ENCODE peak calls at places on chromosomes 7 and 10, in ten cellular contexts. A is left ventricle myocardium inferior; C is neural crest cell; D is CD8-positive, alpha-beta T cell; S is AG08396; X is non-pigmented ciliary epithelial cell; N is NCI-H1105 treated with DMSO at 0.1 percent for 48 hours; W is NCI-H345; I is NCI-H1436; E is small intestine. O is an unnamed sample.

GRCh38 chr7:27147211-27148030 is at the start of gene HOXA6:
- DNase-seq in A (no peak), C (no peak), D (no peak), S (peak), X (no peak), N (peak), W (no peak), I (peak), E (peak), O (no peak)

GRCh38 chr10:118045842-118046490 is 775 bp downstream of the RAB11FIP2 start:
- DNase-seq in A (no peak), C (no peak), D (peak), S (peak), X (no peak), N (peak), W (peak), I (no peak), E (peak), O (no peak)

GRCh38 chr7:138116156-138116555 is 39.9 kb downstream of the AKR1D1 start:
- DNase-seq in A (no peak), C (no peak), D (no peak), S (peak), X (peak), N (no peak), W (no peak), I (no peak), E (no peak), O (no peak)

GRCh38 chr7:126803060-126803665 is 449.6 kb downstream of the GRM8 start:
- DNase-seq in A (no peak), C (peak), D (no peak), S (peak), X (peak), N (peak), W (peak), I (peak), E (peak), O (peak)

GRCh38 chr7:68420342-68420750 is 1177.9 kb upstream of the AUTS2 start:
- DNase-seq in A (peak), C (no peak), D (no peak), S (no peak), X (no peak), N (no peak), W (no peak), I (no peak), E (no peak), O (no peak)

GRCh38 chr7:1537631-1538412 is 7.3 kb downstream of the MAFK start:
- DNase-seq in A (peak), C (peak), D (no peak), S (peak), X (peak), N (peak), W (no peak), I (no peak), E (no peak), O (peak)

GRCh38 chr7:21358640-21359039 is 69.2 kb upstream of the SP4 start:
- DNase-seq in A (no peak), C (no peak), D (no peak), S (no peak), X (no peak), N (no peak), W (no peak), I (no peak), E (no peak), O (no peak)

GRCh38 chr7:12921751-12922345 is 234.4 kb downstream of the ARL4A start:
- DNase-seq in A (no peak), C (no peak), D (no peak), S (no peak), X (no peak), N (no peak), W (no peak), I (no peak), E (peak), O (no peak)

GRCh38 chr10:85873063-85873462 is 493.5 kb downstream of the GRID1 start:
- DNase-seq in A (no peak), C (no peak), D (no peak), S (no peak), X (no peak), N (no peak), W (no peak), I (no peak), E (no peak), O (no peak)

GRCh38 chr10:110379831-110380230 is 75.1 kb upstream of the SMNDC1 start:
- DNase-seq in A (no peak), C (no peak), D (no peak), S (no peak), X (no peak), N (no peak), W (no peak), I (no peak), E (no peak), O (peak)

GRCh38 chr10:26213157-26213780 is 3.3 kb upstream of the GAD2 start:
- DNase-seq in A (no peak), C (no peak), D (no peak), S (no peak), X (no peak), N (no peak), W (no peak), I (no peak), E (no peak), O (no peak)

GRCh38 chr7:461453-462172 is 58.0 kb downstream of the PDGFA start:
- DNase-seq in A (no peak), C (no peak), D (no peak), S (no peak), X (no peak), N (no peak), W (no peak), I (no peak), E (no peak), O (no peak)

GRCh38 chr10:129963831-129964501 is at the start of gene EBF3:
- DNase-seq in A (peak), C (peak), D (peak), S (peak), X (no peak), N (peak), W (peak), I (peak), E (peak), O (no peak)

GRCh38 chr7:24313777-24314176 is 29.8 kb downstream of the NPY start:
- DNase-seq in A (no peak), C (no peak), D (no peak), S (no peak), X (no peak), N (no peak), W (no peak), I (no peak), E (no peak), O (no peak)

O was measured in pulmonary artery endothelial cell.